ENCODE peak calls at places on chromosomes 16 and 17, in six cellular contexts. One of them, this sample, is unnamed.

GRCh38 chr16:70767377-70768204 is 33.4 kb downstream of the VAC14 start:
- DNase-seq in EL: peak
- DNase-seq in NCI-H146: no peak
- DNase-seq in thoracic aorta: no peak
- DNase-seq in Kasumi-1: no peak
- DNase-seq in erythroblast: no peak
- DNase-seq in this sample: no peak

GRCh38 chr16:4329354-4329775 is 13.5 kb downstream of the GLIS2 start:
- DNase-seq in EL: no peak
- DNase-seq in NCI-H146: no peak
- DNase-seq in thoracic aorta: no peak
- DNase-seq in Kasumi-1: no peak
- DNase-seq in erythroblast: no peak
- DNase-seq in this sample: no peak

GRCh38 chr16:28307936-28308335 is 15.6 kb downstream of the SBK1 start:
- DNase-seq in EL: no peak
- DNase-seq in NCI-H146: no peak
- DNase-seq in thoracic aorta: no peak
- DNase-seq in Kasumi-1: no peak
- DNase-seq in erythroblast: no peak
- DNase-seq in this sample: no peak

GRCh38 chr16:1978476-1979120 is 2.7 kb downstream of the NOXO1 start:
- DNase-seq in EL: no peak
- DNase-seq in NCI-H146: no peak
- DNase-seq in thoracic aorta: no peak
- DNase-seq in Kasumi-1: no peak
- DNase-seq in erythroblast: no peak
- DNase-seq in this sample: no peak

GRCh38 chr16:57138281-57138935 is 46.0 kb downstream of the CPNE2 start:
- DNase-seq in EL: no peak
- DNase-seq in NCI-H146: no peak
- DNase-seq in thoracic aorta: no peak
- DNase-seq in Kasumi-1: no peak
- DNase-seq in erythroblast: no peak
- DNase-seq in this sample: no peak

GRCh38 chr17:1137465-1137894 is 42.3 kb downstream of the ABR start:
- DNase-seq in EL: no peak
- DNase-seq in NCI-H146: peak
- DNase-seq in thoracic aorta: no peak
- DNase-seq in Kasumi-1: no peak
- DNase-seq in erythroblast: peak
- DNase-seq in this sample: peak

GRCh38 chr17:63740464-63741181 is 976 bp downstream of the STRADA start:
- DNase-seq in EL: peak
- DNase-seq in NCI-H146: peak
- DNase-seq in thoracic aorta: no peak
- DNase-seq in Kasumi-1: no peak
- DNase-seq in erythroblast: peak
- DNase-seq in this sample: peak

GRCh38 chr17:1460233-1460632 is 4.2 kb upstream of the CRK start:
- DNase-seq in EL: peak
- DNase-seq in NCI-H146: no peak
- DNase-seq in thoracic aorta: peak
- DNase-seq in Kasumi-1: no peak
- DNase-seq in erythroblast: no peak
- DNase-seq in this sample: peak

GRCh38 chr16:1545044-1545736 is 11.7 kb downstream of the TMEM204 start:
- DNase-seq in EL: no peak
- DNase-seq in NCI-H146: no peak
- DNase-seq in thoracic aorta: no peak
- DNase-seq in Kasumi-1: no peak
- DNase-seq in erythroblast: no peak
- DNase-seq in this sample: peak

GRCh38 chr16:1990336-1991134 is 765 bp downstream of the SYNGR3 start:
- DNase-seq in EL: no peak
- DNase-seq in NCI-H146: peak
- DNase-seq in thoracic aorta: no peak
- DNase-seq in Kasumi-1: no peak
- DNase-seq in erythroblast: peak
- DNase-seq in this sample: no peak

GRCh38 chr17:66850692-66851091 is 15.8 kb downstream of the CACNG5 start:
- DNase-seq in EL: no peak
- DNase-seq in NCI-H146: no peak
- DNase-seq in thoracic aorta: no peak
- DNase-seq in Kasumi-1: no peak
- DNase-seq in erythroblast: no peak
- DNase-seq in this sample: no peak

GRCh38 chr16:83305092-83305491 is 502.7 kb upstream of the HSBP1 start:
- DNase-seq in EL: peak
- DNase-seq in NCI-H146: no peak
- DNase-seq in thoracic aorta: no peak
- DNase-seq in Kasumi-1: no peak
- DNase-seq in erythroblast: no peak
- DNase-seq in this sample: peak

GRCh38 chr16:19858006-19858653 is 26.5 kb downstream of the GPRC5B start:
- DNase-seq in EL: no peak
- DNase-seq in NCI-H146: peak
- DNase-seq in thoracic aorta: no peak
- DNase-seq in Kasumi-1: no peak
- DNase-seq in erythroblast: no peak
- DNase-seq in this sample: peak

GRCh38 chr17:17051791-17052461 is 9.7 kb downstream of the MPRIP start:
- DNase-seq in EL: peak
- DNase-seq in NCI-H146: peak
- DNase-seq in thoracic aorta: no peak
- DNase-seq in Kasumi-1: no peak
- DNase-seq in erythroblast: no peak
- DNase-seq in this sample: no peak

GRCh38 chr17:1373710-1374237 is 26.2 kb downstream of the YWHAE start:
- DNase-seq in EL: no peak
- DNase-seq in NCI-H146: no peak
- DNase-seq in thoracic aorta: no peak
- DNase-seq in Kasumi-1: no peak
- DNase-seq in erythroblast: no peak
- DNase-seq in this sample: no peak

GRCh38 chr17:75959046-75959838 is 18.4 kb upstream of the FBF1 start:
- DNase-seq in EL: no peak
- DNase-seq in NCI-H146: no peak
- DNase-seq in thoracic aorta: no peak
- DNase-seq in Kasumi-1: no peak
- DNase-seq in erythroblast: no peak
- DNase-seq in this sample: no peak

GRCh38 chr16:97822-98221 is 19.8 kb downstream of the MPG start:
- DNase-seq in EL: peak
- DNase-seq in NCI-H146: no peak
- DNase-seq in thoracic aorta: no peak
- DNase-seq in Kasumi-1: no peak
- DNase-seq in erythroblast: no peak
- DNase-seq in this sample: no peak

GRCh38 chr16:7992616-7993015 is 597.7 kb downstream of the TMEM114 start:
- DNase-seq in EL: no peak
- DNase-seq in NCI-H146: no peak
- DNase-seq in thoracic aorta: no peak
- DNase-seq in Kasumi-1: no peak
- DNase-seq in erythroblast: no peak
- DNase-seq in this sample: no peak

GRCh38 chr16:4474192-4474961 is at the start of gene NMRAL1:
- DNase-seq in EL: peak
- DNase-seq in NCI-H146: peak
- DNase-seq in thoracic aorta: peak
- DNase-seq in Kasumi-1: peak
- DNase-seq in erythroblast: peak
- DNase-seq in this sample: peak

GRCh38 chr17:55762086-55762858 is 11.4 kb downstream of the PCTP start:
- DNase-seq in EL: no peak
- DNase-seq in NCI-H146: no peak
- DNase-seq in thoracic aorta: no peak
- DNase-seq in Kasumi-1: no peak
- DNase-seq in erythroblast: no peak
- DNase-seq in this sample: no peak

GRCh38 chr17:7308625-7309433 is 1.4 kb downstream of the EIF5A start:
- DNase-seq in EL: peak
- DNase-seq in NCI-H146: peak
- DNase-seq in thoracic aorta: no peak
- DNase-seq in Kasumi-1: peak
- DNase-seq in erythroblast: peak
- DNase-seq in this sample: peak

GRCh38 chr17:1422907-1423306 is 22.9 kb upstream of the YWHAE start:
- DNase-seq in EL: peak
- DNase-seq in NCI-H146: no peak
- DNase-seq in thoracic aorta: peak
- DNase-seq in Kasumi-1: no peak
- DNase-seq in erythroblast: no peak
- DNase-seq in this sample: peak

This sample was measured in dermis blood vessel endothelial cell.